ENCODE peak calls at places on chromosome 5, in five cellular contexts. S is EL, I is testis, M is AG10803, Z is NCI-H2107. W is an unnamed sample.

GRCh38 chr5:151208481-151208914 is 15.4 kb downstream of the CCDC69 start:
- DNase-seq in Z (no peak), S (no peak), M (no peak), I (peak), W (no peak)

GRCh38 chr5:65926276-65926761 is at the start of gene ERBIN:
- DNase-seq in S (peak), I (peak), M (peak), Z (no peak), W (peak)

GRCh38 chr5:81749562-81750307 is 1.2 kb downstream of the SSBP2 start:
- DNase-seq in S (peak), I (peak), Z (no peak), M (no peak), W (no peak)

GRCh38 chr5:180305481-180305880 is 13.6 kb upstream of the MAPK9 start:
- DNase-seq in I (peak), M (no peak), S (no peak), Z (no peak), W (no peak)

GRCh38 chr5:179154991-179155955 is 95.1 kb downstream of the ZNF354C start:
- DNase-seq in M (no peak), I (no peak), Z (no peak), S (no peak), W (no peak)

GRCh38 chr5:73180561-73180960 is 7.6 kb downstream of the TMEM174 start:
- DNase-seq in Z (no peak), M (no peak), I (no peak), S (peak), W (no peak)

GRCh38 chr5:62152394-62153123 is 153.4 kb upstream of the KIF2A start:
- DNase-seq in Z (no peak), S (no peak), I (no peak), M (peak), W (no peak)

GRCh38 chr5:52870448-52870847 is 82.7 kb downstream of the ITGA1 start:
- DNase-seq in S (no peak), M (peak), I (no peak), Z (no peak), W (no peak)

GRCh38 chr5:170498811-170499210 is 5.0 kb upstream of the KCNIP1 start:
- DNase-seq in I (no peak), S (no peak), M (no peak), Z (no peak), W (no peak)

GRCh38 chr5:102663771-102664530 is 91.2 kb upstream of the PAM start:
- DNase-seq in Z (no peak), M (peak), S (peak), I (no peak), W (peak)

GRCh38 chr5:139246394-139246793 is 47.1 kb upstream of the MATR3 start:
- DNase-seq in Z (no peak), S (peak), I (no peak), M (peak), W (no peak)

GRCh38 chr5:173232499-173233346 is 2.3 kb downstream of the NKX2-5 start:
- DNase-seq in Z (no peak), I (no peak), S (no peak), M (no peak), W (no peak)

GRCh38 chr5:100706796-100707195 is 171.6 kb downstream of the FAM174A start:
- DNase-seq in M (peak), I (no peak), S (no peak), Z (no peak), W (no peak)

GRCh38 chr5:138463335-138464017 is 1.8 kb upstream of the EGR1 start:
- DNase-seq in M (peak), Z (no peak), I (peak), S (peak), W (peak)

GRCh38 chr5:53199882-53200281 is 90.3 kb upstream of the MOCS2 start:
- DNase-seq in S (no peak), M (no peak), Z (no peak), I (no peak), W (no peak)

GRCh38 chr5:122259995-122260394 is 52.0 kb upstream of the SNCAIP start:
- DNase-seq in S (peak), Z (no peak), M (peak), I (no peak), W (no peak)

GRCh38 chr5:152995214-152995725 is 495.2 kb upstream of the GRIA1 start:
- DNase-seq in Z (no peak), I (no peak), M (no peak), S (no peak), W (no peak)

GRCh38 chr5:135095052-135095715 is 61.2 kb upstream of the PITX1 start:
- DNase-seq in I (no peak), Z (no peak), M (no peak), S (no peak), W (no peak)

W was measured in cerebellum.